ENCODE peak calls at places on chromosomes 3 and 15, in nine cellular contexts. G is foreskin fibroblast, O is colonic mucosa, R is epithelial cell of esophagus, E is astrocyte of the spinal cord, M is A549, U is mesothelial cell of epicardium, N is astrocyte, L is WTC11. S is an unnamed sample.

GRCh38 chr15:33201376-33202189 is 7.1 kb upstream of the FMN1 start:
- DNase-seq in G (peak; percentile 46), O (peak; percentile 45), R (peak; percentile 94), N (peak; percentile 45), U (no peak), M (peak; percentile 91), L (peak; percentile 49), E (peak; percentile 30), S (peak; percentile 28)

GRCh38 chr3:40397912-40398311 is 10.9 kb downstream of the ENTPD3 start:
- DNase-seq in G (no peak), L (no peak), E (no peak), U (no peak), R (no peak), M (no peak), O (no peak), N (no peak), S (no peak)

GRCh38 chr3:62559831-62560445 is 186.6 kb upstream of the FEZF2 start:
- DNase-seq in R (peak; percentile 49), L (no peak), M (peak; percentile 22), N (no peak), E (peak; percentile 57), U (no peak), G (peak; percentile 77), O (no peak), S (peak; percentile 77)

GRCh38 chr3:120450261-120450913 is 405 bp downstream of the FSTL1 start:
- DNase-seq in M (peak; percentile 49), L (peak; percentile 44), E (peak; percentile 44), G (peak; percentile 51), O (peak; percentile 31), N (no peak), R (peak; percentile 43), U (peak; percentile 58), S (peak; percentile 36)

GRCh38 chr3:11240496-11240895 is 31.7 kb upstream of the ATG7 start:
- DNase-seq in G (no peak), E (no peak), N (peak; percentile 27), O (no peak), R (no peak), M (no peak), U (no peak), L (no peak), S (no peak)

GRCh38 chr3:61730577-61731231 is 169.3 kb downstream of the PTPRG start:
- DNase-seq in E (no peak), R (no peak), U (no peak), M (no peak), O (no peak), G (no peak), L (no peak), N (no peak), S (no peak)

GRCh38 chr3:125916376-125916978 is 52.5 kb upstream of the ROPN1B start:
- DNase-seq in M (peak; percentile 90), L (peak; percentile 98), R (peak; percentile 94), N (peak; percentile 80), O (no peak), U (peak; percentile 95), G (peak; percentile 97), E (peak; percentile 96), S (peak; percentile 97)

GRCh38 chr3:193857996-193858395 is 265.0 kb downstream of the OPA1 start:
- DNase-seq in R (peak; percentile 75), M (peak; percentile 27), E (peak; percentile 96), O (no peak), N (peak; percentile 99), U (no peak), G (peak; percentile 79), L (no peak), S (peak; percentile 96)

GRCh38 chr3:172352786-172353185 is 95.5 kb downstream of the GHSR start:
- DNase-seq in U (no peak), O (no peak), G (no peak), E (no peak), L (no peak), M (no peak), R (no peak), N (no peak), S (no peak)

DNA sequence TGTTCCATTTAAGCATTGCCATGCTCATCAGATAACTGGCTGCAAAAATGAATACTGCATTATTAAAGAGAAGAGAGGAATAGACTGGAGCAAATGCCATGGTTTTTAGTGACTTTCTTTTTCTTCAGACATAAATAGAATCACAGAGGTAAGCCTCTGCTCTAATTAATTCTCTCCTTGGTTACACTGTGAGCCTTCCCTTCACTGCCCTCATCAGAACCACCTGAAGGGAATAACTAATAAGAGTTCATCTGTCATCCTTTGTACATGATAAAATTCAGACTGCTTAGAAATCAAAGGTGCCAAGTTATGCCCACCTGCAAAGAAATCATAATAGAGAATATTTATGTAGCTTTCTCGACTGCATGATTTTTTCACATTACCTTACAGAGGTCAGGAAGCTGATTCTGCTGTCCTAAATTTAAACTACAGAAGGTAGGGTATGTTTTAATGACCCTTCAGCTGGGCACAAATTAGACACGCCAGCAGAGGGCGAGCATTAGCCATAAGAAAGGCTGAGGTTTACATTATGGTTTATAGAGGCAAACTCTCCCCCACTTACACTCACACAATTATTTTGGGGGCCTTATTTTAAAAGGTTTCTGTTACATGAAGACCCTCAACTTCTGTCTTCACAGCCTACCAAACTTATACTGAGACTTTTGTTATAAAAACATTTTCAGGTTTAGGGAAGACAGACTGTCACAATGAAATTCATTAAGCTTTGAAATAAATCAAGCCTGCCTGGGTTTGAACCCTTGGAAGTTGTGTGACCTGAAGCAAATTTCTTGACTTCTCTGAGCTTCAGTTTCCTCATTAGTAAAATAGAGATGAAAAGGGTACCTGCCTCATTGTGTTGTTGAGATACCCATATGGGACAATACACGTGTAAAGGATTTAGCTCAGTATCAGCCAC is 15.3 kb upstream of the UNC13C start:
- DNase-seq in O (peak; percentile 24), G (peak; percentile 4), E (peak; percentile 1), U (no peak), N (no peak), L (peak; percentile 56), R (peak; percentile 54), M (peak; percentile 18), S (peak; percentile 23)
- TF ChIP-seq CTCF in O (peak; percentile 36), G (peak; percentile 3), E (peak; percentile 36), U (peak; percentile 53), N (peak; percentile 52), L (peak; percentile 30), R (peak; percentile 83), M (peak; percentile 60), S (peak; percentile 67)

DNA sequence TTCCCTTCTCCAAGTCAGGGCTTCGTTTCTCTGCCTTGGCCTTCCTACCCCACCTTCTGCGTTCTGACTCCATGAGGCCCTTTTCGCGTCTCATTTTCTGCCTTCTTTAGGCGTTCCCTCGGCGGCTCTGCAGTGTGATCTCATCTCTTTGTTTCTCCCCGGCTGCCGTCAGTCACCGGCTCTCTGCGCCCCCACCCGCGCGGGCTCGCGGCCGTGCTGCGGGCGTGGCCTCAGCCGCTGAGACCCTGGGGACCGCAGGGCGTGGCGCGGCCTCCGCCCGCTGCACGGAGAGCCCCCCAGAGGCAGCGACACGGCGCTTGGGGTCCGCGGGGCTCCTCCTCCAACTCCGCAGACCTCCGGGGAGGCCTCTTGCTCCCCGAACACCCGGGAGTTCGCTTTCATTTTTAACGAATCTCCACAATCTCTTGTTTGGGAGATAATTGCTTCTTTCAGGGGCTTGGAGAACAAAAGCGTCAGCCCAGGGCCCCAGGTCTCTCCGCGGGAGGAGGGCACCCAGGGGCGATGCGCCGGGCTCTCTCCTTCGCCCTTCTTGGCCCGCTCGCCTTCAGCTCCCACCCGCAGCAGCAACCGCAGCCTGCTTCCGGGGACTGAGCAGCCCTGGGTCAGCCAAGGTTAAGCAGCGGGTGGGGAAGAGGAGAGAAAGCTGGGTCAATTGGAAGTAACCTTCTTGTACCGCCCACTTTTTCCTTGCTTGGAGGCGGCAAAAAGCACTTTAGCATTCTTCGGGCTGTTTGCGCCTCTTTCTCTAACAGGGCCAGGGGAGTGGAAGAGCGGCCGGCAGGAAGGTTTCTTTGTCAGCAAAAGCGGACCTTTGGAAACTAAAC is 35.2 kb downstream of the GAP43 start:
- DNase-seq in G (peak; percentile 94), U (peak; percentile 77), R (peak; percentile 82), O (peak; percentile 70), L (peak; percentile 74), E (peak; percentile 90), N (peak; percentile 88), M (peak; percentile 58), S (peak; percentile 89)
- TF ChIP-seq CTCF in G (no peak), U (no peak), R (no peak), O (no peak), L (no peak), E (no peak), N (no peak), M (no peak), S (no peak)

GRCh38 chr3:12628813-12629212 is 35.1 kb downstream of the RAF1 start:
- DNase-seq in E (no peak), L (no peak), G (no peak), R (no peak), U (no peak), O (no peak), N (no peak), M (no peak), S (no peak)

GRCh38 chr3:12633108-12633507 is 30.8 kb downstream of the RAF1 start:
- DNase-seq in L (no peak), U (no peak), G (no peak), E (no peak), R (no peak), N (no peak), O (no peak), M (no peak), S (no peak)

GRCh38 chr3:12630292-12630691 is 33.6 kb downstream of the RAF1 start:
- DNase-seq in O (no peak), L (no peak), R (no peak), N (no peak), M (no peak), G (no peak), U (no peak), E (no peak), S (no peak)

GRCh38 chr3:12629560-12629959 is 34.4 kb downstream of the RAF1 start:
- DNase-seq in U (no peak), G (peak; percentile 86), E (peak; percentile 20), L (no peak), N (peak; percentile 27), M (no peak), R (no peak), O (no peak), S (peak; percentile 28)

GRCh38 chr3:12632523-12632922 is 31.4 kb downstream of the RAF1 start:
- DNase-seq in E (no peak), O (no peak), L (no peak), U (no peak), N (no peak), G (no peak), M (no peak), R (no peak), S (no peak)
- TF ChIP-seq CTCF in E (no peak), O (no peak), L (no peak), U (no peak), N (no peak), G (no peak), M (no peak), R (no peak), S (no peak)

GRCh38 chr3:9825461-9826040 is 15.5 kb downstream of the TTLL3 start:
- DNase-seq in U (no peak), O (no peak), L (no peak), G (no peak), E (no peak), M (no peak), N (no peak), R (no peak), S (no peak)

GRCh38 chr3:9828801-9829755 is 14.7 kb downstream of the RPUSD3 start:
- DNase-seq in M (no peak), L (no peak), N (no peak), E (no peak), G (no peak), U (no peak), O (no peak), R (no peak), S (no peak)

GRCh38 chr3:9831253-9831652 is 12.6 kb downstream of the RPUSD3 start:
- DNase-seq in R (no peak), M (no peak), L (no peak), U (no peak), O (no peak), N (no peak), G (no peak), E (no peak), S (no peak)

GRCh38 chr3:9826815-9827574 is 16.8 kb downstream of the RPUSD3 start:
- DNase-seq in M (peak; percentile 69), N (no peak), G (peak; percentile 19), R (peak; percentile 42), E (no peak), L (peak; percentile 45), O (peak; percentile 38), U (no peak), S (peak; percentile 37)
- TF ChIP-seq CTCF in M (peak; percentile 46), N (peak; percentile 17), G (peak; percentile 10), R (peak; percentile 21), E (peak; percentile 8), L (peak; percentile 69), O (no peak), U (no peak), S (peak; percentile 49)